ENCODE peak calls at places on chromosomes 3 and 15, in six cellular contexts. C is brain microvascular endothelial cell, Z is colonic mucosa, X is GM23338, S is NCI-H526, J is PC-3. O is an unnamed sample.

GRCh38 chr3:113218011-113218678 is 6.8 kb downstream of the BOC start:
- DNase-seq in C (no peak), Z (no peak), X (no peak), S (no peak), J (no peak), O (no peak)

GRCh38 chr15:29376580-29376979 is 107.0 kb upstream of the NSMCE3 start:
- DNase-seq in C (no peak), Z (no peak), X (peak; percentile 37), S (no peak), J (no peak), O (no peak)

GRCh38 chr15:60651734-60652141 is 172.8 kb upstream of the ICE2 start:
- DNase-seq in C (no peak), Z (no peak), X (peak; percentile 28), S (peak; percentile 15), J (no peak), O (no peak)

GRCh38 chr15:56327721-56328502 is 37.3 kb upstream of the TEX9 start:
- DNase-seq in C (no peak), Z (no peak), X (peak; percentile 12), S (no peak), J (peak; percentile 73), O (no peak)

GRCh38 chr3:50493086-50493485 is 10.3 kb downstream of the CACNA2D2 start:
- DNase-seq in C (no peak), Z (no peak), X (no peak), S (no peak), J (no peak), O (no peak)

GRCh38 chr3:55721716-55722484 is 234.8 kb upstream of the WNT5A start:
- DNase-seq in C (peak; percentile 33), Z (peak; percentile 26), X (peak; percentile 72), S (no peak), J (peak; percentile 56), O (peak; percentile 33)

GRCh38 chr3:165642761-165643432 is 194.3 kb downstream of the BCHE start:
- DNase-seq in C (peak; percentile 97), Z (peak; percentile 51), X (no peak), S (no peak), J (peak; percentile 98), O (peak; percentile 100)

GRCh38 chr3:17151598-17152373 is 267.0 kb downstream of the PLCL2 start:
- DNase-seq in C (peak; percentile 43), Z (no peak), X (no peak), S (no peak), J (no peak), O (no peak)

GRCh38 chr3:190497809-190498208 is 16.1 kb upstream of the IL1RAP start:
- DNase-seq in C (no peak), Z (no peak), X (no peak), S (no peak), J (peak; percentile 13), O (no peak)

GRCh38 chr3:37700849-37701248 is 160.8 kb upstream of the CTDSPL start:
- DNase-seq in C (no peak), Z (peak; percentile 25), X (no peak), S (no peak), J (peak; percentile 38), O (no peak)

GRCh38 chr3:113140876-113141275 is 70.5 kb upstream of the BOC start:
- DNase-seq in C (no peak), Z (no peak), X (no peak), S (no peak), J (no peak), O (peak; percentile 68)

O was measured in NCI-H226.